ENCODE peak calls at places on chromosomes 11 and 22, in four cellular contexts. X is H1, K is GM12878, J is HepG2. L is an unnamed sample.

GRCh38 chr22:43109921-43110443 is 568 bp upstream of the BIK start:
- DNase-seq in X (no peak), K (no peak), J (no peak), L (no peak)

GRCh38 chr11:3148255-3148989 is 16.7 kb downstream of the OSBPL5 start:
- DNase-seq in X (no peak), K (no peak), J (no peak), L (no peak)

GRCh38 chr11:123434262-123434661 is 4.2 kb downstream of the GRAMD1B start:
- DNase-seq in X (no peak), K (no peak), J (no peak), L (no peak)

GRCh38 chr11:18277560-18278271 is 11.7 kb downstream of the SAA1 start:
- DNase-seq in X (no peak), K (no peak), J (no peak), L (no peak)

GRCh38 chr11:66981976-66982578 is 7.0 kb downstream of the C11orf86 start:
- DNase-seq in X (no peak), K (no peak), J (peak), L (no peak)

GRCh38 chr11:98600103-98600502 is 420.6 kb upstream of the CNTN5 start:
- DNase-seq in X (no peak), K (no peak), J (no peak), L (no peak)

GRCh38 chr11:85810871-85811611 is at the start of gene SYTL2:
- DNase-seq in X (no peak), K (no peak), J (peak), L (peak)

GRCh38 chr22:50417544-50417943 is 57.3 kb downstream of the SBF1 start:
- DNase-seq in X (no peak), K (no peak), J (no peak), L (no peak)

GRCh38 chr11:36235750-36236149 is 53.5 kb downstream of the COMMD9 start:
- DNase-seq in X (no peak), K (no peak), J (peak), L (no peak)

GRCh38 chr11:57905439-57905838 is 118.2 kb upstream of the OR9Q1 start:
- DNase-seq in X (no peak), K (no peak), J (no peak), L (no peak)

GRCh38 chr11:80686889-80687288 is 1246.1 kb upstream of the TENM4 start:
- DNase-seq in X (no peak), K (no peak), J (no peak), L (peak)

DNA sequence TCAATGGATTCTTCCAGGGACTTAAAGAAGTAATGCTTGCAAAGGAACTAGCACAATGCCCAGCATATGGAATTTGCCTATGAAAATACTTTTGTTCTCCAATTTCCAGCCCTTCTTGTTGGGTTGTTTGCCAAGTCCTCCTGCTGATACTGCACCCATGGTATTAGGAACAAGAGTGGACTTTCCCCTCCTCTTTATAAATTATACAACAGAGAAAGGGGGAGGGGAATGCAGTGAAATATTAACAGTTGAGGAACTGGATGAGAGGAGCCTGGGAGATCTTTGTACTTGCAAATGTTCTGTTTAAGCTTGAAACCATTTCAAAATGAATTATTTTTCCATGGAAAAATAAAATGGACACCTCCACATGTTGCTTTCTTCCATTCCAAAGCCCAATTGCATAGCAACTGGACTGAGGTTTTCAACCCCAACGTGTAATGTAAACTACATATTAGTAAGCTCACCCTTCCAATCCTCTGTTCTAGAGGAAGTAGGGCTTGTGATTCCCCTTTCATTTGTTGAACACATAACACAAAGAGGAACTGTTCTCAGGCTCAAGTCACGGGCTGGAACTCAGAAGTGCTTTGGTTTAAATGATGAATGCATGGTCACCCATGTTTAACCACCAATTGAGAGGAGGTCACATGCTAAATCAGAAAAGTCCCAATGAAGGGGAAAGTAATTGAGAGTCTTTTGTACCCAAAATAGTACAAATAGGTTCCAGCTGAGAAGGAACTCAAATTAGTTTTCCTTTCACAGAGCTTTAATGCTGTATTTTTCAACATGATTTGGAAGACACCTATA is 66.2 kb upstream of the ZC3H12C start:
- DNase-seq in X (no peak), K (peak), J (no peak), L (no peak)
- TF ChIP-seq ZNF274 in X (no peak), K (no peak), J (no peak), L (no peak)

DNA sequence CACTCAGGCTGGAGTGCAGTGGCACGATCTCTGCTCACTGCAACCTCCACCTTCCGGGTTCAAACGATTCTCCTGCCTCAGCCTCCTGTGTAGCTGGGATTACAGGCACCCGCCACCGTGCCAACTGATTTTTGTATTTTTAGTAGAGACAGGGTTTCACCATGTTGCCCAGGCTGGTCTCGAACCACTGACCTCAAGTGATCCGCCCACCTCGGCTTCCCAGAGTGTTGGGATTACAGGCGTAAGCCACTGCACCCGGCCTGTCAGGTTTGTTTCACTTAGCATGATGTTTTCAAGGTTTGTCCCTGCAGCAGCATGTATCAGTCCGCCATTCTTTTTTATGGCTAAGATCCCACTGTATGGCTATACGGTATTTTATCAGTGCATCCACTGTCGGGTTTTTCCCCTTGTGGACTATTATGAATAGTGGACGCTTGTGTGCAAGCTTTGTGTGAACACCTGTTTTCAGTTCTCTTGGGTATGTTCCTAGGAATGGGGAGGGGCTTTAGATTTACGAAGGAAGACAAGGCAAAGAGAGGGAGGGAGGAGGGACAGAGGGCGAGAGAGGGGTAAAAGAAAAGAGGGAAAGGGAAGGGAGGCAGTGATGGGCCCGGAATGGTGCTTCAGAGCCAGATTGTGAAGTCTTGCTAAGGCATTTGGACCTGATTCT is 13.9 kb upstream of the CDC42EP2 start:
- DNase-seq in X (no peak), K (no peak), J (no peak), L (no peak)
- TF ChIP-seq SUZ12 in X (no peak), K (no peak), J (no peak), L (no peak)

DNA sequence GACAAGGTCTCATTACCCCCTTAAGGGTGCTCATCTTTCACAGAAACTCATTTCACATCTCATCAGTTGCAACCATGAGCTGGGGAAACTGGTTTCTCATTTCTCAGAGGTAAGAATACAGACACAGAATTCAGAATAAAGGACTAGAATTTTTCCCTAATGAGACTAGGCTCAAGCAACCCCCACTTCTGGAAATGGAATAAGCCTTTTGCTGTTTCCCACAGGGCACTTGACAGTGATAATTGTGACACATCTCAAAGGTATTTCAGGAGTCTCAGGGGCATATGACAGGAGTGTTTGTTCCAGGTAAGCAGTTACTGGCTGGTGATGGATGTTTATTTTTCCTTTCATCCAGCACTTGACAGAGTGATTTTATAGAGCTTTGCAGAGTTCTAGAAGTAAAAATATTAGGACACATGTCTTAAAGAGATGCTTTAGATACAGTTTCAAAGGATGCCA is 112.9 kb upstream of the DDI1 start:
- DNase-seq in X (no peak), K (no peak), J (peak), L (peak)
- TF ChIP-seq ZNF274 in X (no peak), K (no peak), J (no peak), L (no peak)

DNA sequence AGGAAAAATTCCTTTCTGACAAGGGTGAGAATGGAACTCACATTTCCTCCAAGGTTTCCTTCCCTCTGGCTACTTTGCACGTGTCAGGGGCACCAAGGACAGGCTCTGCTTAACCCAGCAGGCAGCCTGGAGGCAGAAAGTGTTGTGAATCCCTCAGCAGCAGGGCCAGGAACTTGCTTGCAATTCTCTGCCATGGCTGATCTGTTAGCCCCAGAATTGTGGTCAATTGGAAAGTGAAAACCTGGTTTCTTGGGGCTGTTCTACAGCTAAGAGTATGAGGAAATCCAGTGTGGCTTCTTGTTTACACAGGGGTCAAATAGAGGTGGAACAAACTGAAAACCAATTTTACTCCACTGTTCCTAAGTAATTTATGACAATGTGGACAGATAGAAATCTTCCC is 38.3 kb upstream of the CEP295 start:
- DNase-seq in X (peak), K (peak), J (no peak), L (peak)
- TF ChIP-seq SUZ12 in X (no peak), K (no peak), J (no peak), L (no peak)

GRCh38 chr22:45620707-45621106 is 50.9 kb upstream of the ATXN10 start:
- DNase-seq in X (no peak), K (peak), J (no peak), L (no peak)
- TF ChIP-seq ZNF274 in X (no peak), K (no peak), J (no peak), L (no peak)